ENCODE peak calls at places on chromosome 5, in four cellular contexts. I, V, B and S are unnamed samples.

GRCh38 chr5:96963267-96963666 is 27.4 kb downstream of the LNPEP start:
- DNase-seq in I (peak), B (peak), V (no peak), S (peak)

GRCh38 chr5:126014691-126015090 is 408.5 kb upstream of the GRAMD2B start:
- DNase-seq in V (no peak), B (no peak), I (no peak), S (no peak)

GRCh38 chr5:156879665-156880285 is 29.7 kb downstream of the PPP1R2B start:
- DNase-seq in B (no peak), I (no peak), V (no peak), S (no peak)

GRCh38 chr5:159698322-159698721 is 218.0 kb upstream of the ADRA1B start:
- DNase-seq in I (no peak), B (no peak), V (no peak), S (peak)

GRCh38 chr5:172280937-172281336 is 2.6 kb downstream of the UBTD2 start:
- DNase-seq in I (no peak), B (no peak), V (no peak), S (peak)

GRCh38 chr5:63483338-63483737 is 478.9 kb downstream of the HTR1A start:
- DNase-seq in B (no peak), I (no peak), V (no peak), S (no peak)

GRCh38 chr5:95102080-95102479 is 182.8 kb downstream of the MCTP1 start:
- DNase-seq in B (no peak), V (no peak), I (no peak), S (no peak)

GRCh38 chr5:154818459-154819116 is 31.8 kb downstream of the FAXDC2 start:
- DNase-seq in I (no peak), B (no peak), V (no peak), S (no peak)